ENCODE peak calls at places on chromosome 22, in six cellular contexts. E, F, G, X, I and B are unnamed samples. For H3K4me1, the result is how much of the 10 kb centered on the place peaks cover.

GRCh38 chr22:36330655-36331305 is 57.0 kb downstream of the MYH9 start:
- DNase-seq in F (peak), X (no peak), I (no peak), E (no peak), G (peak), B (no peak)

GRCh38 chr22:38696606-38697005 is 4.1 kb downstream of the JOSD1 start:
- DNase-seq in I (no peak), F (peak), X (no peak), G (peak), E (no peak), B (peak)

GRCh38 chr22:35380537-35381423 is at the start of gene HMOX1:
- DNase-seq in F (peak), G (peak), X (peak), E (peak), I (peak), B (peak)

GRCh38 chr22:38834215-38834953 is 9.4 kb downstream of the NPTXR start:
- DNase-seq in E (no peak), G (no peak), I (no peak), F (no peak), X (no peak), B (no peak)

GRCh38 chr22:27814993-27815392 is 13.4 kb upstream of the MN1 start:
- DNase-seq in I (no peak), X (no peak), F (no peak), E (no peak), G (no peak), B (no peak)

GRCh38 chr22:19397729-19398094 is 33.8 kb downstream of the HIRA start:
- DNase-seq in F (no peak), X (no peak), I (no peak), G (no peak), E (no peak), B (no peak)

GRCh38 chr22:21707677-21708076 is 27.9 kb downstream of the YPEL1 start:
- DNase-seq in E (no peak), G (no peak), X (no peak), I (no peak), F (peak), B (no peak)

GRCh38 chr22:29757096-29757495 is 9.7 kb downstream of the ZMAT5 start:
- DNase-seq in E (no peak), X (no peak), F (no peak), I (no peak), G (no peak), B (no peak)

GRCh38 chr22:43275545-43275981 is 67.6 kb downstream of the SCUBE1 start:
- DNase-seq in F (peak), X (no peak), I (peak), G (peak), E (peak), B (peak)

GRCh38 chr22:44172370-44173108 is 8.2 kb upstream of the PARVG start:
- DNase-seq in E (no peak), F (no peak), G (no peak), X (no peak), I (no peak), B (peak)

GRCh38 chr22:17786435-17787158 is 12.3 kb upstream of the BID start:
- DNase-seq in G (no peak), F (no peak), X (peak), E (no peak), I (peak), B (no peak)

GRCh38 chr22:45630436-45630835 is 41.2 kb upstream of the ATXN10 start:
- DNase-seq in X (no peak), I (no peak), F (no peak), G (no peak), E (no peak), B (no peak)

GRCh38 chr22:27654536-27655445 is 146.8 kb downstream of the MN1 start:
- DNase-seq in G (no peak), I (peak), F (peak), E (peak), X (no peak), B (no peak)

DNA sequence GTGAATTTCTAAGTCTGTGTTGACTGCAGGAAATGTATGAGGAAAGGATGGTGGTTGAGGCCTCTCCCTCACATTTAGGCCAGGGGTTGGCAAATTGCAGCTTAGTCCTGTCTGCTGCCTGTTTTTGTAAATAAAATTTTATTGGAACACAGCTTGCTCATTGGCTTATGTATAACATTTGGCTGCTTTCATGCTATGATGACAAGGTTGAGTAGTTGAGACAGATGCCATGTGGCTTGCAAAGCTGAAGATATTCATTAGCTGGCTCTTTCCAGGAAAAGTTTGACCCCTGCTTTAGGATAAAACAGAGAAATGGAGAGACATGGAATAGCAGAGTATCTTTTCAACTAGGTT is 46.2 kb downstream of the BCR start:
- DNase-seq in X (no peak), E (no peak), I (no peak), F (no peak), G (no peak), B (no peak)
- H3K4me1 ChIP-seq in X (under half), E (under half), I (under half), F (under half), G (under half), B (under half)

DNA sequence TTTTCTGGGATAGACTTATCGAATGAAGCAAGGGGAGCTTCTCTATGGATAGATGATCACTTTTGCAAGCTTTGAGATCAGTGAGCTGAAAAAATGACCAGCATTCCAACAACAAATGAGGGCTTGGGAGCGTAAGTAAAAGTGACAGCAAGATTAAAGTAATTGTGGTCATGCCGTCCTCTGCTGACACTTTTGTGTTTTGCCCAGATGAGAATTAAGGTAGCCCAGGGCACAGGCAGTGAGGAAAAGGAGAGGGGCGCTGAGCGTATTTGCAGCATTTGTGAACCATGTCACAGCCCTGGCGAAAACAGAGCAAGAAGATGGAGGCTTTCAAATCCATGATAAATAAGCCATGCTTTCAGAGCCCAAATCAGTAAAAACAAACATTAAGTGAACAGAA is 24.6 kb upstream of the TMA7B start:
- DNase-seq in F (no peak), X (no peak), E (no peak), I (no peak), G (no peak), B (no peak)
- H3K14ac ChIP-seq in F (no peak), X (no peak), E (no peak), I (no peak), G (no peak), B (no peak)

GRCh38 chr22:24198682-24199052 is 17.4 kb downstream of the SUSD2 start:
- DNase-seq in X (no peak), I (no peak), F (no peak), G (no peak), E (no peak), B (no peak)

GRCh38 chr22:24207264-24208011 is 26.2 kb downstream of the SUSD2 start:
- DNase-seq in I (no peak), G (peak), E (no peak), F (no peak), X (no peak), B (no peak)

GRCh38 chr22:24205438-24206189 is 24.3 kb downstream of the SUSD2 start:
- DNase-seq in I (no peak), E (no peak), X (no peak), G (no peak), F (no peak), B (no peak)

GRCh38 chr22:24200616-24201212 is 19.4 kb downstream of the SUSD2 start:
- DNase-seq in G (peak), E (no peak), F (peak), I (no peak), X (no peak), B (peak)

DNA sequence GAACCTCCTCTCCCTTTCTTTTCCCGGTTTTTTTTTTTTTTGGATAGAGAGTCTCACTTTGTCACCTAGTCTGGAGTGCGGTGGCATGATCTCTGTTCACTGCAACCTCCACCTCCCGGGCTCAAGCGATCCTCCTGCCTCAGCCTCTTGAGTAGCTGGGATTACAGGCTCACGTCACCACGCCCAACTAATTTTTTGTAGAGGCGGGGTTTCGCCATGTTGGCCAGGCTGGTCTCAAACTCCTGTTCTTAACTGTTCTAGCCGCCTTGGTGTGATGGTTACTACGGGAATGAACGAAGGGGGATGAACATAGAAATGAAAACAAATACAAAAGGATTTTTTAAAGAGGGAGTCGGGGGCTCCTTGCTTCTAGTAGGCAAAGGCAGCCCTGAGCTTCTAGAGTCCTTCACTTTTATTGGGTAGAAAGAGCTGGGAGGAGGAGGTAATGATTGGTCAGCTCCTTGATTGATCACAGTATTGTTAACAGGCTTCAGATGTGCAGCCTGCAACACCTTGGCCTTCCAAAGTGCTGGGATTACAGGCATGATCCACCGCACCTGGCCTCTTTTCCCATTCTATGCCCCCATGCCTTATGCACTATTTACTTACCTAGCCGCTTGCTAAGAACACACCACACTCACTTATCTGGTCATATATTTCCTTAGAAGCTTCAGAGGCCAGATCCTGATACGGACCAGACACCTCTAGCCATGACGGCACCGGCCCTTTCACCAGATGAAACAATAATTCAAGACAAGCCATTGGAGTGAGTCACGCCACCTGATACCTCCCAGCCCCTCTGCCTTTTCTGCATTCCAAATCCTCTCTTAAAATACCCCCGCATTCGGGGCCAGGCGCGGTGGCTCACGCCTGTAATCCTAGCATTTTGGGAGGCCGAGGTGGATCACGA is 20.6 kb downstream of the SUSD2 start:
- DNase-seq in E (no peak), X (no peak), G (no peak), F (peak), I (no peak), B (peak)
- H3K4me1 ChIP-seq in E (under half), X (under half), G (under half), F (under half), I (under half), B (under half)

GRCh38 chr22:20401376-20402020 is 7.5 kb downstream of the ZNF74 start:
- DNase-seq in F (no peak), E (no peak), I (no peak), X (no peak), G (no peak), B (no peak)
- H3K14ac ChIP-seq in F (no peak), E (no peak), I (no peak), X (no peak), G (no peak), B (no peak)

GRCh38 chr22:25746012-25746373 is 4.0 kb downstream of the MYO18B start:
- DNase-seq in F (peak), I (no peak), E (no peak), G (no peak), X (no peak), B (no peak)
- H3K4me1 ChIP-seq in F (under half), I (under half), E (under half), G (under half), X (under half), B (under half)

GRCh38 chr22:37535159-37535558 is 15.9 kb upstream of the CARD10 start:
- DNase-seq in F (no peak), I (no peak), E (no peak), X (no peak), G (no peak), B (no peak)
- H3K14ac ChIP-seq in F (no peak), I (no peak), E (no peak), X (no peak), G (no peak), B (no peak)

DNA sequence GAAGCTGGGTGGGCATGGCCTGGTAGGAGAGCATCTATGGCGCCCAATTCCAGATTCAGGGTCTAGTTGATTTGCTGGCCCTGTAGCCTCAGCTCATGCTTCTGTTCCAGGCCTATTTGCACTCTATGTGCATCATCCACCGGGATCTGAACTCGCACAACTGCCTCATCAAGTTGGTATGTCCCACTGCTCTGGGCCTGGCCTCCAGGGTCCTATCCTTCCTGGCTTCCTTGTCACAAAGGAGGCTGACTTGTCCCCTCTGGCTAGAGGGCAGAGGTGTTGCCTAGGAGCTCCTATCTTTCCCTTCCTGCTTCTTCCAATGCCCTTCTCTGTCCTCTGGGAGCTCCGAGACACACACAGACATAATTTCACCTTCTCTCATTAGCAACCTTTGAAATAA is 21.3 kb downstream of the PIK3IP1 start:
- DNase-seq in I (no peak), F (no peak), E (no peak), X (no peak), G (no peak), B (peak)
- H3K4me1 ChIP-seq in I (under half), F (under half), E (under half), X (under half), G (under half), B (under half)

GRCh38 chr22:48434156-48434867 is 1393.4 kb downstream of the BRD1 start:
- DNase-seq in E (no peak), X (no peak), I (no peak), F (no peak), G (no peak), B (no peak)
- H3K14ac ChIP-seq in E (no peak), X (no peak), I (no peak), F (no peak), G (no peak), B (no peak)

GRCh38 chr22:49951678-49951985 is 8.9 kb upstream of the PIM3 start:
- DNase-seq in X (no peak), E (no peak), I (no peak), F (no peak), G (no peak), B (no peak)
- H3K4me1 ChIP-seq in X (under half), E (under half), I (under half), F (under half), G (half or more), B (half or more)